ENCODE peak calls at places on chromosomes 13 and 19, in six cellular contexts. O, Q, F, J, H and V are unnamed samples.

GRCh38 chr19:737591-738093 is 13.3 kb upstream of the MISP start:
- DNase-seq in O (peak), F (peak), H (no peak), Q (peak), J (no peak), V (peak)

GRCh38 chr13:100184095-100184494 is 95.2 kb downstream of the PCCA start:
- DNase-seq in Q (no peak), F (no peak), O (no peak), H (no peak), J (no peak), V (no peak)

GRCh38 chr13:33218020-33218419 is 67.5 kb downstream of the STARD13 start:
- DNase-seq in F (peak), H (no peak), J (no peak), O (no peak), Q (peak), V (no peak)

GRCh38 chr19:53849237-53849676 is 18.4 kb upstream of the MYADM start:
- DNase-seq in H (no peak), Q (peak), F (peak), O (no peak), J (peak), V (no peak)

GRCh38 chr19:49851456-49852259 is 699 bp downstream of the PTOV1 start:
- DNase-seq in H (no peak), J (no peak), O (peak), Q (no peak), F (no peak), V (peak)

GRCh38 chr13:112680741-112681360 is 9.0 kb upstream of the ATP11A start:
- DNase-seq in H (no peak), O (no peak), Q (no peak), J (no peak), F (no peak), V (no peak)

GRCh38 chr19:860481-861098 is 1.1 kb downstream of the CFD start:
- DNase-seq in O (peak), J (no peak), F (peak), H (peak), Q (peak), V (peak)

GRCh38 chr19:35509018-35509652 is 4.3 kb downstream of the DMKN start:
- DNase-seq in F (no peak), Q (peak), O (peak), J (no peak), H (no peak), V (peak)

GRCh38 chr13:74641586-74641985 is 507.4 kb upstream of the KLF12 start:
- DNase-seq in H (no peak), F (peak), Q (peak), J (no peak), O (no peak), V (no peak)

GRCh38 chr19:7701654-7702457 is at the start of gene FCER2:
- DNase-seq in F (no peak), H (no peak), O (peak), Q (no peak), J (no peak), V (peak)

DNA sequence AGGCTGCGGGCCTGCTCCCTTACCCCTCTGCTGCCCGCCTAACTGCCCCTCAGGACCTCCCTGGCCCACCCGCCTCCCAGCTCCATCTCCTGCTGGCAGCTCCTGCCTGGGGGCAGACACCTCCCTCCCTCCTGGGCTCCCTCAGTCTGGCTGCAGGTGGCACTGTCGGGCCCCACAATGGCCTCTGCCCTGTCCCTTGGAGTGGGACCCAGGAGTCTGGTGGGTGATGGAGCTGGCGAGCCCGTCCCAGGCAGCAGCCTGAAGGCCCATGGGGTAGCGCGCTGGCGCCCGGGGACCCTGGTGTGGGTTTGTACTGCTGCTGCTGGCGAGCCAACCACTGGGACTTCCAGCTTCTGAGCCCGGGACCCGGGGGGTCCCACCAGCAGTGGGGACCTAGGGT is 83.6 kb downstream of the KDM4B start:
- DNase-seq in J (no peak), H (no peak), O (no peak), F (no peak), Q (no peak), V (no peak)
- TF ChIP-seq CTCF in J (no peak), H (no peak), O (no peak), F (no peak), Q (peak), V (no peak)

GRCh38 chr19:56837492-56837891 is 3.0 kb downstream of the PEG3 start:
- DNase-seq in H (peak), O (no peak), Q (peak), J (no peak), F (no peak), V (no peak)
- TF ChIP-seq CTCF in H (peak), O (no peak), Q (peak), J (peak), F (no peak), V (no peak)

DNA sequence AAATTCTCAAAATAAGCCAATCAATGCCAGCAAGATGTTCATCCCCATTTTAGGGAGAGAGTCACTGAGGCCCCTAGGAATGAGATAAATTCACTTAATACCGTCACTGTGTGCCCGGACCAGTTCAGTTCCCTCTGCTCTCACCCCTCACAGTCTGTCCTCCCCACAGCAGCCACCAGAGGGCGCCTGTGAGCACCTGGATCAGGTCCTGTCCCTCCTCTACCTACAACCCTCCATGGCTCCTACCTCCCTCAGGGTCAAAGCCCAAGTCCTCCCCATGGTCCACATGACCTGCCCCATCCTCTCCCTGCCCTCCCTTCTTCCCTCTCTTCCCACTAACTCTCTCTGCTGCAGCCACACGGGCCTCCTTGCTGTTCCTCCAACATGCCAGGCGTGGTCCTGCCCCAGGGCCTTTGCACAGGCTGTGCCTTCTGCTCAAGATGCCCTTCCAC is 42.0 kb upstream of the NFIC start:
- DNase-seq in H (peak), J (no peak), F (no peak), O (peak), Q (no peak), V (peak)
- TF ChIP-seq CTCF in H (peak), J (peak), F (peak), O (peak), Q (peak), V (peak)

DNA sequence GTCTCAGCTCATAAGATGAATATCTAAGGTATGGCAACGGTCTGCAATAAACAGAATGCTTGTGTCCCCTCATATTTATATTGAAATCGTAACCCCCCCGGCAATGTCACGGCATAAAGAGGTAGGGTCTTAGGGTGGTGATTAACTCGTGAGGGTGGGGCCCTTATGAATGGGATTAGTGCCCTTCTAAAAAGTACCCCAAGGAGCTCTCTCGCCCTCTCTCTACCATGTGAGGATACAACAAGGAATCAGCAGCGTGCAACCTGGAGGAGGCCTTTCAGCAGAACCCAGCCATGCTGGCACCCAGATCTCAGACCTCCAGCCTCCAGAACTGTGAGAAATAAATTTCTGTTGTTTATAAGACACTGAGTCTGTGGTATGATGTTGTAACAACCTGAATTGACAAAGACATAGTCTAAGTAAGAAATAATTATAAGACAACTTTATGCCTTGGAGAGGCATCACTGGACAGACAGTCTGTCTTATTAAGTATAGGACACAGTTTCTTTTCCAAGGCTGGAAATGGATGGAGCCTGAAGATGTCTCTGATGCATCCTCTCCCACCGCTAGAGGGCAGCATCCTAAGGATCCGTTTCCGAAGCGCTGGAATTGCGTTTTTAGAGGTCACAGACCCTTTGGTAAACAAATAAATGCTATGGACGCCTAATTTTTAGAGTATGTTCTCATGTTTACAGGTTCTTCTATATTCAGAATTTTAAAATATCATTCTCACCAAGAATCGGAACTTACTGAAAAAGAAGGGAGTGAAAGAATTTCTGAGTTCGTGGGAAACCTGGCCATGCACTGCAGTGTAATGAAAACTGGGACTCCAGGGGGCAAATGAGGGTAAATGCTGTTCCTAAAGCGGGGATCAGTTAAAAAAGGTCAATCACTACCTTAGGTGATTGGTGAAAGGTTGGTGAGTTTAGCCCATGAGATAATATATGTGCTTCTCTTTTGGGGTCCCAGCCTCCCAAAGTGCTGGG is 13.3 kb upstream of the LEUTX start:
- DNase-seq in F (peak), J (peak), O (no peak), Q (peak), H (no peak), V (no peak)
- TF ChIP-seq CTCF in F (peak), J (peak), O (peak), Q (peak), H (peak), V (peak)

GRCh38 chr13:111175948-111176347 is 60.8 kb downstream of the ARHGEF7 start:
- DNase-seq in Q (no peak), H (no peak), O (no peak), F (no peak), J (no peak), V (no peak)
- TF ChIP-seq CTCF in Q (peak), H (no peak), O (no peak), F (no peak), J (no peak), V (no peak)

GRCh38 chr19:4123615-4124568 is at the start of gene MAP2K2:
- DNase-seq in O (peak), J (peak), H (peak), F (peak), Q (peak), V (peak)
- TF ChIP-seq CTCF in O (no peak), J (no peak), H (no peak), F (peak), Q (no peak), V (peak)

GRCh38 chr19:5369962-5370367 is 29.4 kb upstream of the PTPRS start:
- DNase-seq in F (no peak), Q (peak), O (peak), H (no peak), J (no peak), V (peak)
- TF ChIP-seq CTCF in F (peak), Q (peak), O (peak), H (peak), J (peak), V (peak)

DNA sequence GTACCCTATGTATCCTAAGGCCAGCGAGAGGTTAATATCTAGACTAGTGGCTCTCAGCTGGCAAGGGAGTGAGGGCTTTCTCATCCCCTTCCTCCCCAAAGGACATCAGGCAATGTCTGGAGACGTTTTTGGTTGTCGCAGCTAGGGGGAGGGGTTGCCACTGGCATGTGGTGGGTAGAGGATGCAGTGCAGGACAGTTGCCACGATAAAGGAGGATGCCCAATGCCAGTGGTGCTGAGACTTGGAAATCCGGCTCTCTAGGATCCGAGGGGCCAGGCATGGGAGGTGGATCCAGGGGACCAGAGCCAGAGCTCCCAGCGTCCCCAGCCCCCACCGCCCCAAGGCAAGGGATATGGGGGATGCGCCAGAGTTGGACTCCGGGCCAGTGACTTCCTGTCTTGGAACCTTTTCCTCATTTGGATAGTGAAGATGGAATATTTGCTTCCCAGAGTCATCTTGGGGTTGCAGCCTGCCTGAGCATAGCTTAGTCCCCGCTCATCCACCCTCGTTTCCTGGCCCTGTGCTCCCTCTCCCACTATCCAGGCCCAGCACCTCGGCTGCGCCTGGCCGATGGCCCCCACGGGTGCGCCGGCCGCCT is 4.9 kb downstream of the SSC5D start:
- DNase-seq in J (no peak), H (no peak), Q (no peak), O (no peak), F (peak), V (no peak)
- TF ChIP-seq CTCF in J (no peak), H (no peak), Q (no peak), O (no peak), F (no peak), V (no peak)

DNA sequence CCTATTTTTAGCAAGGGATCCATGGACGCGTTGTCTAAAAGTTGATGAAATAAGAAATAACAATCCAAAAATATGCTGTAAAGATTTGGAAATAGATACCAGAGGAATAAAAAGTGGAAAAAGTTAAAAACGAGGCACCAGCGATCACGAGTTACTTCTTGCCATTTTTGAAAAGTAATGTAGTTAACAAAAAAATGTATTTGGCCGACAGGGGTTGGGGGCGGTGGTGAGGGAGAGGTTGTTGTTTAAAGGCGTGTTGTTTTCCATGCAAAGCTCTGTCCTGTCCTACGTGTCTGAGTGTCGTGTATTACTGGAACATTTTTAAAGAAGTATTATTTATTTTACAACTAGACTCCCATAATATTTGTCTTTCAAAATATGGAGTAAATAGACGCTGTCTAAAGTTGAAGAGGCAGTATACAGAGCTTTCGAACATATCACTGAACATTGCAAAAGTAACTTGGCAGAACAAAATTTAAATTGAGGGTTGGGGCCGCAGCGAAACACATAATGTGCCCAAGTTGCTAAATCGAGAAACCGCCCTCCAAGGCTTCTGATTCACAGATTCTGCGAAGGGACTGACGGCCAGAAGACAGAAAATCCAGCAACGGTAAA is 836 bp downstream of the FBXO17 start:
- DNase-seq in F (no peak), O (no peak), Q (no peak), J (no peak), H (no peak), V (no peak)
- TF ChIP-seq CTCF in F (no peak), O (no peak), Q (peak), J (no peak), H (no peak), V (no peak)